ENCODE peak calls at places on chromosomes 13 and 19, in ten cellular contexts. I is IMR-90, V is heart right ventricle, A is PC-3, U is H1, H is uterus, D is A549, N is left lung, F is thoracic aorta, S is astrocyte. T is an unnamed sample. For H3K9me3, the result is how much of the 10 kb centered on the place peaks cover.

GRCh38 chr13:20738616-20739015 is 35.1 kb downstream of the IL17D start:
- DNase-seq in S (no peak), I (no peak), N (no peak), H (no peak), V (no peak), D (no peak), A (no peak), F (no peak), U (no peak), T (no peak)

GRCh38 chr13:99028890-99029289 is 51.0 kb upstream of the DOCK9 start:
- DNase-seq in N (no peak), S (no peak), I (no peak), A (no peak), D (peak), H (no peak), V (no peak), F (no peak), U (peak), T (peak)

GRCh38 chr13:44619651-44620050 is 43.5 kb upstream of the TSC22D1 start:
- DNase-seq in U (no peak), I (no peak), F (no peak), D (no peak), H (no peak), V (no peak), S (no peak), A (no peak), N (no peak), T (no peak)

GRCh38 chr19:35211545-35212230 is 16.9 kb downstream of the FAM187B start:
- DNase-seq in H (peak), N (peak), D (no peak), U (no peak), I (no peak), V (peak), F (no peak), A (no peak), S (no peak), T (no peak)

GRCh38 chr19:10748924-10749434 is 31.1 kb downstream of the DNM2 start:
- DNase-seq in H (no peak), A (peak), S (peak), V (no peak), D (peak), F (no peak), I (no peak), N (peak), U (no peak), T (no peak)

GRCh38 chr19:29098863-29099481 is 114.0 kb downstream of the UQCRFS1 start:
- DNase-seq in S (no peak), H (peak), N (peak), F (peak), D (peak), A (peak), V (peak), I (peak), U (no peak), T (no peak)

GRCh38 chr19:7477758-7478157 is 11.1 kb downstream of the PEX11G start:
- DNase-seq in S (no peak), F (no peak), D (no peak), V (no peak), H (no peak), A (no peak), U (no peak), I (no peak), N (no peak), T (no peak)

GRCh38 chr19:50922316-50922853 is 11.2 kb upstream of the KLK4 start:
- DNase-seq in U (peak), I (peak), N (peak), S (peak), D (peak), A (peak), F (no peak), H (peak), V (peak), T (no peak)

GRCh38 chr13:28031220-28031903 is 42.9 kb upstream of the URAD start:
- DNase-seq in S (no peak), H (no peak), U (no peak), V (peak), D (no peak), N (peak), F (no peak), A (no peak), I (no peak), T (no peak)

GRCh38 chr13:97235549-97236206 is 13.5 kb downstream of the MBNL2 start:
- DNase-seq in A (no peak), V (peak), U (no peak), I (no peak), D (no peak), H (no peak), N (no peak), S (no peak), F (no peak), T (no peak)

GRCh38 chr13:48403151-48403631 is 9.7 kb downstream of the LPAR6 start:
- DNase-seq in U (no peak), F (no peak), I (peak), A (no peak), H (no peak), V (no peak), D (no peak), N (no peak), S (no peak), T (no peak)

GRCh38 chr19:12325690-12326089 is 7.7 kb downstream of the ZNF563 start:
- DNase-seq in A (no peak), F (no peak), H (no peak), V (no peak), I (no peak), D (no peak), N (no peak), U (no peak), S (no peak), T (no peak)

GRCh38 chr19:48303367-48303766 is 22.0 kb upstream of the EMP3 start:
- DNase-seq in D (no peak), A (no peak), H (no peak), U (no peak), V (no peak), I (no peak), N (no peak), F (no peak), S (no peak), T (no peak)

GRCh38 chr19:39405930-39406655 is 554 bp upstream of the ZFP36 start:
- DNase-seq in S (no peak), N (no peak), I (no peak), V (peak), A (no peak), F (peak), U (no peak), H (no peak), D (no peak), T (no peak)

GRCh38 chr19:7106711-7107657 is 37.5 kb downstream of the ZNF557 start:
- DNase-seq in V (no peak), D (no peak), I (no peak), A (no peak), F (no peak), S (no peak), H (no peak), N (no peak), U (no peak), T (no peak)

GRCh38 chr13:99214232-99214631 is 13.6 kb downstream of the UBAC2 start:
- DNase-seq in V (no peak), H (no peak), F (no peak), A (no peak), I (no peak), S (no peak), U (no peak), D (no peak), N (no peak), T (no peak)

GRCh38 chr19:55266840-55267239 is 8.0 kb upstream of the PPP6R1 start:
- DNase-seq in F (no peak), N (no peak), S (no peak), A (no peak), D (no peak), U (no peak), V (no peak), I (no peak), H (no peak), T (no peak)

GRCh38 chr13:47661076-47661475 is 340.0 kb downstream of the SUCLA2 start:
- DNase-seq in H (no peak), U (no peak), I (peak), F (no peak), D (no peak), A (peak), S (peak), N (no peak), V (no peak), T (no peak)

GRCh38 chr13:33757713-33758112 is 60.2 kb upstream of the RFC3 start:
- DNase-seq in N (no peak), H (no peak), V (no peak), U (no peak), I (no peak), S (no peak), A (no peak), F (no peak), D (no peak), T (no peak)

GRCh38 chr19:52226652-52227051 is 36.8 kb downstream of the PPP2R1A start:
- DNase-seq in I (no peak), N (no peak), H (no peak), D (no peak), F (no peak), S (no peak), U (no peak), A (no peak), V (no peak), T (no peak)

GRCh38 chr13:100464006-100464405 is 124.6 kb downstream of the GGACT start:
- DNase-seq in N (no peak), V (no peak), S (peak), I (no peak), F (no peak), H (no peak), A (no peak), U (no peak), D (no peak), T (no peak)

GRCh38 chr19:40802300-40803169 is 3.5 kb downstream of the EGLN2 start:
- DNase-seq in D (no peak), U (no peak), S (no peak), V (peak), N (peak), A (no peak), I (no peak), H (peak), F (no peak), T (no peak)

GRCh38 chr13:46684287-46685001 is 112.5 kb downstream of the ESD start:
- DNase-seq in I (no peak), U (peak), V (no peak), A (no peak), H (no peak), N (no peak), F (no peak), D (no peak), S (no peak), T (no peak)

GRCh38 chr19:5354403-5354802 is 13.8 kb upstream of the PTPRS start:
- DNase-seq in H (no peak), I (no peak), V (no peak), F (no peak), S (no peak), N (no peak), U (no peak), A (peak), D (peak), T (no peak)

GRCh38 chr13:23849670-23850069 is 39.5 kb downstream of the MIPEP start:
- DNase-seq in F (no peak), S (no peak), D (no peak), N (no peak), H (no peak), A (no peak), V (no peak), U (no peak), I (no peak), T (no peak)

GRCh38 chr13:99072941-99073340 is 95.1 kb upstream of the DOCK9 start:
- DNase-seq in N (no peak), H (no peak), F (no peak), I (no peak), S (no peak), U (no peak), D (no peak), A (no peak), V (no peak), T (no peak)

GRCh38 chr19:31339405-31339804 is 9.8 kb downstream of the TSHZ3 start:
- DNase-seq in S (peak), D (no peak), F (no peak), I (no peak), N (no peak), U (no peak), V (no peak), H (no peak), A (no peak), T (no peak)

GRCh38 chr13:21997726-21998125 is 326.9 kb downstream of the FGF9 start:
- DNase-seq in H (no peak), D (no peak), V (no peak), N (no peak), A (no peak), I (no peak), F (no peak), U (no peak), S (no peak), T (no peak)

GRCh38 chr13:27022571-27023311 is 148.9 kb downstream of the USP12 start:
- DNase-seq in F (no peak), D (peak), V (no peak), N (no peak), S (peak), I (peak), U (no peak), A (peak), H (no peak), T (no peak)

GRCh38 chr19:47436712-47437401 is 17.5 kb upstream of the MEIS3 start:
- DNase-seq in U (no peak), N (peak), S (no peak), V (peak), H (peak), A (peak), I (peak), F (no peak), D (peak), T (no peak)

GRCh38 chr13:105759467-105759866 is 776.0 kb downstream of the EFNB2 start:
- DNase-seq in V (no peak), H (no peak), F (no peak), U (no peak), D (no peak), S (no peak), N (no peak), I (no peak), A (no peak), T (no peak)

GRCh38 chr13:113756441-113757097 is 2.5 kb upstream of the TMEM255B start:
- DNase-seq in D (no peak), V (no peak), A (peak), N (no peak), H (no peak), F (no peak), U (no peak), I (peak), S (no peak), T (no peak)

GRCh38 chr13:109840201-109840892 is 54.0 kb upstream of the IRS2 start:
- DNase-seq in I (peak), D (no peak), N (no peak), S (peak), V (no peak), H (no peak), F (no peak), A (peak), U (no peak), T (no peak)

GRCh38 chr19:42111811-42112210 is 20.4 kb downstream of the POU2F2 start:
- DNase-seq in S (peak), A (no peak), H (no peak), I (peak), N (no peak), V (no peak), D (no peak), F (no peak), U (no peak), T (no peak)

GRCh38 chr13:39485314-39485700 is 117.7 kb downstream of the LHFPL6 start:
- DNase-seq in H (no peak), F (no peak), D (no peak), A (no peak), N (no peak), S (peak), I (peak), U (no peak), V (no peak), T (no peak)

GRCh38 chr13:95588721-95589120 is 36.2 kb downstream of the CLDN10 start:
- DNase-seq in A (peak), N (no peak), V (no peak), S (peak), F (no peak), U (no peak), H (no peak), D (no peak), I (peak), T (no peak)

GRCh38 chr19:29683009-29683408 is 17.7 kb downstream of the PLEKHF1 start:
- DNase-seq in H (no peak), V (no peak), A (no peak), N (no peak), I (no peak), U (no peak), S (peak), D (no peak), F (no peak), T (peak)

GRCh38 chr13:79194272-79194671 is 211.8 kb downstream of the RBM26 start:
- DNase-seq in V (no peak), U (no peak), A (no peak), N (no peak), F (no peak), I (no peak), H (no peak), S (no peak), D (no peak), T (no peak)

GRCh38 chr19:2254052-2254872 is 2.0 kb downstream of the JSRP1 start:
- DNase-seq in S (no peak), U (no peak), N (no peak), I (peak), H (no peak), D (no peak), V (no peak), A (no peak), F (no peak), T (no peak)

GRCh38 chr19:2255982-2256685 is at the start of gene JSRP1:
- DNase-seq in I (no peak), A (no peak), U (no peak), D (no peak), H (no peak), F (no peak), N (no peak), V (no peak), S (no peak), T (no peak)

GRCh38 chr19:2253106-2254051 is 2.8 kb downstream of the JSRP1 start:
- DNase-seq in N (no peak), D (no peak), V (no peak), H (no peak), A (no peak), F (no peak), I (no peak), U (no peak), S (no peak), T (no peak)

GRCh38 chr19:2252481-2253105 is 3.5 kb downstream of the AMH start:
- DNase-seq in F (no peak), S (no peak), I (no peak), U (no peak), A (no peak), D (no peak), N (no peak), V (no peak), H (no peak), T (no peak)

GRCh38 chr19:2255112-2255845 is 938 bp downstream of the JSRP1 start:
- DNase-seq in F (no peak), V (no peak), A (no peak), N (no peak), U (no peak), H (no peak), S (no peak), I (no peak), D (no peak), T (no peak)
- H3K4me3 ChIP-seq in F (no peak), V (no peak), A (no peak), N (no peak), U (no peak), H (no peak), S (no peak), I (no peak), D (no peak), T (no peak)

GRCh38 chr13:29136341-29136740 is 316.2 kb downstream of the MTUS2 start:
- DNase-seq in F (no peak), U (no peak), I (no peak), S (no peak), H (no peak), N (no peak), A (peak), D (no peak), V (no peak), T (no peak)

GRCh38 chr13:29131881-29132668 is 311.9 kb downstream of the MTUS2 start:
- DNase-seq in D (no peak), I (no peak), A (no peak), N (no peak), V (no peak), U (no peak), F (no peak), H (no peak), S (no peak), T (no peak)

GRCh38 chr13:29125934-29126424 is 305.8 kb downstream of the MTUS2 start:
- DNase-seq in F (no peak), I (no peak), H (no peak), A (no peak), V (no peak), S (no peak), U (no peak), N (no peak), D (no peak), T (no peak)

GRCh38 chr13:29129616-29130015 is 309.5 kb downstream of the MTUS2 start:
- DNase-seq in N (no peak), V (no peak), S (no peak), H (no peak), D (no peak), F (no peak), U (no peak), A (no peak), I (no peak), T (no peak)

GRCh38 chr13:29131159-29131558 is 311.0 kb downstream of the MTUS2 start:
- DNase-seq in F (no peak), U (no peak), D (no peak), I (no peak), H (no peak), N (no peak), V (no peak), S (no peak), A (no peak), T (no peak)
- H3K9me3 ChIP-seq in F (under half), U (under half), D (under half), I (under half), H (under half), N (under half), V (under half), S (under half), A (under half), T (under half)

DNA sequence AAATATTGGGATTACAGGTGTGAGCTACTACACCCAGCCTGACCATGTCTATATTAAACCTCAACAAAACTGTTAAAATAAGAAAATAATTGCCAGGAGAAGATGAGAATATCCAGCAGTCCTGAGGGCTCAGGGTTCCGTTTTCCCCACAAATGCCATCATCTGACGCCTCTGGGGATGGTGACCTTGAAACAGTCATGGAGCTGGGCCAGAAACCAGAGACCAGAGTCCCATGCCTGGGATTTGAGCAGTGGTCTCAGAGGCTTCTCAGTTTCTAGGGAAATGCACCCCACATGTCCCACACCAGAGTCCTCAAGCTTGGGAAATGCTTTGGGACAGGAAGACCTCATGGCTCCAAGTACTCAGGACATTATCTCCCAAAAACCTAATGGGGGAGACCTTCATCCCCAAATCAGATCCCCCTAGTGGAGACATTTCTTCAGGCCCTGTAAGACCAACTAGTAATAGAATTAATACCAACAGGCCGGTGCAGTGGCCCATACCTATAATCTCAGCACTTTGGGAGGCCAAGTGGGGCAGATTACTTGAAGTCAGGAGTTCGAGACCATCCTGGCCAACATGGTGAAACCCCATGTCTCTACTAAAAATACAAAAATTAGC is 2.9 kb upstream of the MAP1S start:
- DNase-seq in N (no peak), I (no peak), U (no peak), D (no peak), V (no peak), S (no peak), H (no peak), A (no peak), F (no peak), T (no peak)
- TF ChIP-seq CTCF in N (no peak), I (no peak), U (peak), D (no peak), V (no peak), S (no peak), H (no peak), A (peak), F (peak), T (no peak)

GRCh38 chr13:58165617-58166016 is 534.1 kb downstream of the PCDH17 start:
- DNase-seq in A (no peak), V (no peak), F (no peak), U (no peak), S (no peak), I (no peak), H (no peak), N (no peak), D (no peak), T (no peak)
- H3K4me3 ChIP-seq in A (no peak), V (no peak), F (no peak), U (no peak), S (no peak), I (no peak), H (no peak), N (no peak), D (no peak), T (no peak)

DNA sequence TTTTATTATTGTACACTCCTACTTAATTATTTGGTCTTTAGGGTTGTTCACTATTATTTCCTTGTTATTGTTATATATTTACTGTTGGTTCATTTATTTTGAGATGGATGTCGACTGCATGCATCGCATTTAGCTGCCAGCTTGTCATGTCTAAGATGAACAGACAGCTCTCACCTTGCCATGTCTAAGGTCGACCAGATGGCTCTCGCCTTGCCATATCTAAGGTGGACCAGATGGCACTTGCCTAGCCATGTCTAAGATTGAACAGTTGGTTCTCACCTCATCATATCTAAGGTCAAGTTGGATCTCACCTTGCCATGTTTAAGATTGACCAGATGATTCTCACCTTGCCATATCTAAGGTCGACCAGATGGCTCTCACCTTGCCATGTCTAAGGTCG is 1440.9 kb downstream of the UQCRFS1 start:
- DNase-seq in V (no peak), S (no peak), D (no peak), U (no peak), N (no peak), A (no peak), F (no peak), H (no peak), I (no peak), T (no peak)
- H3K9me3 ChIP-seq in V (half or more), S (under half), D (half or more), U (under half), N (half or more), A (under half), F (half or more), H (under half), I (under half), T (under half)

T was measured in vagina.